ENCODE peak calls at places on chromosomes 1 and 21, in nine cellular contexts. One of them, this sample, is unnamed. For H3K4me1, the result is how much of the 10 kb centered on the place peaks cover.

GRCh38 chr1:15286452-15286851 is 39.4 kb downstream of the FHAD1 start:
- DNase-seq in K562: peak
- DNase-seq in CD4-positive, alpha-beta memory T cell: no peak
- DNase-seq in fibroblast of lung: no peak
- DNase-seq in mesendoderm: no peak
- DNase-seq in ovary: no peak
- DNase-seq in CD8-positive, alpha-beta memory T cell: no peak
- DNase-seq in psoas muscle: no peak
- DNase-seq in A549: no peak
- DNase-seq in this sample: no peak

GRCh38 chr1:59605761-59606160 is 209.0 kb upstream of the HOOK1 start:
- DNase-seq in K562: no peak
- DNase-seq in CD4-positive, alpha-beta memory T cell: no peak
- DNase-seq in fibroblast of lung: peak
- DNase-seq in mesendoderm: no peak
- DNase-seq in ovary: no peak
- DNase-seq in CD8-positive, alpha-beta memory T cell: no peak
- DNase-seq in psoas muscle: no peak
- DNase-seq in A549: no peak
- DNase-seq in this sample: no peak

GRCh38 chr21:28834335-28835238 is 158.1 kb downstream of the LTN1 start:
- DNase-seq in K562: no peak
- DNase-seq in CD4-positive, alpha-beta memory T cell: no peak
- DNase-seq in fibroblast of lung: no peak
- DNase-seq in mesendoderm: peak
- DNase-seq in ovary: no peak
- DNase-seq in CD8-positive, alpha-beta memory T cell: no peak
- DNase-seq in psoas muscle: no peak
- DNase-seq in A549: no peak
- DNase-seq in this sample: no peak

GRCh38 chr1:25989440-25989839 is 8.4 kb downstream of the PAFAH2 start:
- DNase-seq in K562: no peak
- DNase-seq in CD4-positive, alpha-beta memory T cell: no peak
- DNase-seq in fibroblast of lung: no peak
- DNase-seq in mesendoderm: no peak
- DNase-seq in ovary: no peak
- DNase-seq in CD8-positive, alpha-beta memory T cell: no peak
- DNase-seq in psoas muscle: no peak
- DNase-seq in A549: no peak
- DNase-seq in this sample: no peak

GRCh38 chr1:2582401-2582800 is 4.2 kb upstream of the PRXL2B start:
- DNase-seq in K562: no peak
- DNase-seq in CD4-positive, alpha-beta memory T cell: no peak
- DNase-seq in fibroblast of lung: no peak
- DNase-seq in mesendoderm: no peak
- DNase-seq in ovary: no peak
- DNase-seq in CD8-positive, alpha-beta memory T cell: no peak
- DNase-seq in psoas muscle: no peak
- DNase-seq in A549: no peak
- DNase-seq in this sample: no peak

GRCh38 chr21:28746166-28746565 is 246.5 kb downstream of the LTN1 start:
- DNase-seq in K562: no peak
- DNase-seq in CD4-positive, alpha-beta memory T cell: no peak
- DNase-seq in fibroblast of lung: no peak
- DNase-seq in mesendoderm: no peak
- DNase-seq in ovary: no peak
- DNase-seq in CD8-positive, alpha-beta memory T cell: no peak
- DNase-seq in psoas muscle: no peak
- DNase-seq in A549: no peak
- DNase-seq in this sample: no peak

GRCh38 chr21:31335957-31336738 is 7.9 kb downstream of the TIAM1 start:
- DNase-seq in K562: no peak
- DNase-seq in CD4-positive, alpha-beta memory T cell: no peak
- DNase-seq in fibroblast of lung: peak
- DNase-seq in mesendoderm: no peak
- DNase-seq in ovary: no peak
- DNase-seq in CD8-positive, alpha-beta memory T cell: no peak
- DNase-seq in psoas muscle: peak
- DNase-seq in A549: no peak
- DNase-seq in this sample: no peak

GRCh38 chr1:151006331-151007052 is at the start of gene MINDY1:
- DNase-seq in K562: peak
- DNase-seq in CD4-positive, alpha-beta memory T cell: peak
- DNase-seq in fibroblast of lung: peak
- DNase-seq in mesendoderm: peak
- DNase-seq in ovary: peak
- DNase-seq in CD8-positive, alpha-beta memory T cell: no peak
- DNase-seq in psoas muscle: peak
- DNase-seq in A549: peak
- DNase-seq in this sample: peak

GRCh38 chr1:218079379-218079778 is 205.7 kb upstream of the RRP15 start:
- DNase-seq in K562: no peak
- DNase-seq in CD4-positive, alpha-beta memory T cell: no peak
- DNase-seq in fibroblast of lung: no peak
- DNase-seq in mesendoderm: no peak
- DNase-seq in ovary: no peak
- DNase-seq in CD8-positive, alpha-beta memory T cell: no peak
- DNase-seq in psoas muscle: no peak
- DNase-seq in A549: no peak
- DNase-seq in this sample: no peak

GRCh38 chr1:26364956-26365355 is 7.6 kb downstream of the ZNF683 start:
- DNase-seq in K562: no peak
- DNase-seq in CD4-positive, alpha-beta memory T cell: no peak
- DNase-seq in fibroblast of lung: no peak
- DNase-seq in mesendoderm: no peak
- DNase-seq in ovary: no peak
- DNase-seq in CD8-positive, alpha-beta memory T cell: no peak
- DNase-seq in psoas muscle: no peak
- DNase-seq in A549: no peak
- DNase-seq in this sample: no peak

GRCh38 chr1:28437260-28437923 is 67.9 kb downstream of the PHACTR4 start:
- DNase-seq in K562: no peak
- DNase-seq in CD4-positive, alpha-beta memory T cell: no peak
- DNase-seq in fibroblast of lung: peak
- DNase-seq in mesendoderm: peak
- DNase-seq in ovary: peak
- DNase-seq in CD8-positive, alpha-beta memory T cell: no peak
- DNase-seq in psoas muscle: peak
- DNase-seq in A549: peak
- DNase-seq in this sample: peak

GRCh38 chr1:165371588-165372235 is 15.2 kb upstream of the LMX1A start:
- DNase-seq in K562: no peak
- DNase-seq in CD4-positive, alpha-beta memory T cell: no peak
- DNase-seq in fibroblast of lung: peak
- DNase-seq in mesendoderm: no peak
- DNase-seq in ovary: no peak
- DNase-seq in CD8-positive, alpha-beta memory T cell: no peak
- DNase-seq in psoas muscle: no peak
- DNase-seq in A549: no peak
- DNase-seq in this sample: no peak

GRCh38 chr21:41141031-41141457 is 26.9 kb upstream of the BACE2 start:
- DNase-seq in K562: no peak
- DNase-seq in CD4-positive, alpha-beta memory T cell: no peak
- DNase-seq in fibroblast of lung: peak
- DNase-seq in mesendoderm: no peak
- DNase-seq in ovary: no peak
- DNase-seq in CD8-positive, alpha-beta memory T cell: no peak
- DNase-seq in psoas muscle: no peak
- DNase-seq in A549: no peak
- DNase-seq in this sample: no peak

GRCh38 chr21:39111928-39112327 is 71.3 kb downstream of the PSMG1 start:
- DNase-seq in K562: no peak
- DNase-seq in CD4-positive, alpha-beta memory T cell: no peak
- DNase-seq in fibroblast of lung: peak
- DNase-seq in mesendoderm: no peak
- DNase-seq in ovary: no peak
- DNase-seq in CD8-positive, alpha-beta memory T cell: no peak
- DNase-seq in psoas muscle: no peak
- DNase-seq in A549: no peak
- DNase-seq in this sample: no peak

GRCh38 chr1:21339402-21340229 is 49.4 kb upstream of the ECE1 start:
- DNase-seq in K562: no peak
- DNase-seq in CD4-positive, alpha-beta memory T cell: no peak
- DNase-seq in fibroblast of lung: no peak
- DNase-seq in mesendoderm: peak
- DNase-seq in ovary: no peak
- DNase-seq in CD8-positive, alpha-beta memory T cell: no peak
- DNase-seq in psoas muscle: no peak
- DNase-seq in A549: no peak
- DNase-seq in this sample: no peak

DNA sequence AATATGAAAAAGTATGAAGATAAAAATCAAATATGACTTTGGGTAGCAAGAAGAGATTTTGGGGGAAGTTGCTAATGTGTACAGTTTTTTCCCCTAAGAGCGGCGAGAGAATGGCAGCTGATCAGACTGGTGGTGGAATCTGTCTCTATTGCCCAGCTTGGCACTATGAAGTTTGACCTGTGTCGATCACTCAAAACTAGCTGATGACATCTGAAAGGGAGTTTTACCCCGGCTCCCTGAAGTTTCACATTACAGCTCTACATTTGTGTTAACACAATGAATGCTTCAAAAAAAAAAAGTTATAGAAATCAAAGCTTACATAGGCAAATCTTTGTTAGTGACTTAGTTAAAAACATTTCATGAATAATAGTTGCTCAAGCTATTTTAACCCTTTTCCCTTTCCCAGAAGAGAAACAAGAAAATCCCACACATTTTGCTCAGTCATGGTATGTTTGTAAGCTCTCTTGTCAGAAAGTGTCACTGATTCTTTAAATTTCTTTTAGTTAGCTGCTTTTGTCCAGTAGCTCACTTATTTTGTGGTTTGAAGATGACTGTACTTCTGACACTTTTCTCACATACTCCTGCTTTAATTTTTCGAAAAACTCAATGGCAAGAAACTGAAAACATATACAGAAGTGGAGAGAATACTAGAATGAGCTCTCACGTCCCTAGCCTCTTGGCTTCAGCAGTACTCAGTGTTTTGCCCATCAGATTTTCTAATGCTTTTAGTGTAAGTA is 41.3 kb downstream of the DYRK1A start:
- DNase-seq in K562: no peak
- DNase-seq in CD4-positive, alpha-beta memory T cell: no peak
- DNase-seq in fibroblast of lung: peak
- DNase-seq in mesendoderm: no peak
- DNase-seq in ovary: no peak
- DNase-seq in CD8-positive, alpha-beta memory T cell: no peak
- DNase-seq in psoas muscle: no peak
- DNase-seq in A549: no peak
- DNase-seq in this sample: no peak
- H3K4me1 ChIP-seq in K562: under half
- H3K4me1 ChIP-seq in CD4-positive, alpha-beta memory T cell: half or more
- H3K4me1 ChIP-seq in fibroblast of lung: under half
- H3K4me1 ChIP-seq in mesendoderm: under half
- H3K4me1 ChIP-seq in ovary: under half
- H3K4me1 ChIP-seq in CD8-positive, alpha-beta memory T cell: half or more
- H3K4me1 ChIP-seq in psoas muscle: half or more
- H3K4me1 ChIP-seq in A549: under half
- H3K4me1 ChIP-seq in this sample: under half

GRCh38 chr21:17793271-17793670 is 25.9 kb downstream of the C21orf91 start:
- DNase-seq in K562: no peak
- DNase-seq in CD4-positive, alpha-beta memory T cell: no peak
- DNase-seq in fibroblast of lung: no peak
- DNase-seq in mesendoderm: no peak
- DNase-seq in ovary: no peak
- DNase-seq in CD8-positive, alpha-beta memory T cell: no peak
- DNase-seq in psoas muscle: no peak
- DNase-seq in A549: no peak
- DNase-seq in this sample: no peak

GRCh38 chr21:17794631-17795030 is 24.5 kb downstream of the C21orf91 start:
- DNase-seq in K562: no peak
- DNase-seq in CD4-positive, alpha-beta memory T cell: no peak
- DNase-seq in fibroblast of lung: no peak
- DNase-seq in mesendoderm: no peak
- DNase-seq in ovary: no peak
- DNase-seq in CD8-positive, alpha-beta memory T cell: no peak
- DNase-seq in psoas muscle: no peak
- DNase-seq in A549: no peak
- DNase-seq in this sample: no peak

GRCh38 chr21:17795084-17796036 is 23.8 kb downstream of the C21orf91 start:
- DNase-seq in K562: no peak
- DNase-seq in CD4-positive, alpha-beta memory T cell: no peak
- DNase-seq in fibroblast of lung: no peak
- DNase-seq in mesendoderm: no peak
- DNase-seq in ovary: no peak
- DNase-seq in CD8-positive, alpha-beta memory T cell: no peak
- DNase-seq in psoas muscle: no peak
- DNase-seq in A549: no peak
- DNase-seq in this sample: no peak

GRCh38 chr21:17796037-17796403 is 23.1 kb downstream of the C21orf91 start:
- DNase-seq in K562: no peak
- DNase-seq in CD4-positive, alpha-beta memory T cell: no peak
- DNase-seq in fibroblast of lung: no peak
- DNase-seq in mesendoderm: no peak
- DNase-seq in ovary: no peak
- DNase-seq in CD8-positive, alpha-beta memory T cell: no peak
- DNase-seq in psoas muscle: no peak
- DNase-seq in A549: no peak
- DNase-seq in this sample: no peak

DNA sequence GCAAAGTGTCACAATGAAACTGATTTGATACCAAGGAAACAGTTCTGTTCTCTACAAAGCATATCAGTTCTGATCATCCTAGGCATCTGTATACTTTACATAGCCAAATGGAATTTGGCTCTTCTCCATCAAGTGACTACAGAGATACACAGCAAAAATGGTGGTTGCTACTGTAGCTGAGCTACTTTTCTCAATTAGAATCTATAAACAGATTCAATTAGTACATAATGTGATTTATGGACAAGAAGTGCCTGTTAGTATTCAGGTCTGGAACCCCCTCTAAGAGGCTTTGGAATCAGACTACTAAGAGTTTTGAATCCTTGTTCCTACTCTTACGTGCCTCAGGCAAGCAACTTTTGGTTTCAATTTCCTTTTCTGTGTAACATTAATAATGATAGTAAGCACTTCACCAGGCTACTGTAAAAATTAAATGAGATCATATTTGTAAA is 25.5 kb downstream of the C21orf91 start:
- DNase-seq in K562: no peak
- DNase-seq in CD4-positive, alpha-beta memory T cell: peak
- DNase-seq in fibroblast of lung: peak
- DNase-seq in mesendoderm: no peak
- DNase-seq in ovary: no peak
- DNase-seq in CD8-positive, alpha-beta memory T cell: no peak
- DNase-seq in psoas muscle: no peak
- DNase-seq in A549: no peak
- DNase-seq in this sample: no peak
- H3K4me1 ChIP-seq in K562: under half
- H3K4me1 ChIP-seq in CD4-positive, alpha-beta memory T cell: half or more
- H3K4me1 ChIP-seq in fibroblast of lung: under half
- H3K4me1 ChIP-seq in mesendoderm: under half
- H3K4me1 ChIP-seq in ovary: under half
- H3K4me1 ChIP-seq in CD8-positive, alpha-beta memory T cell: half or more
- H3K4me1 ChIP-seq in psoas muscle: under half
- H3K4me1 ChIP-seq in A549: under half
- H3K4me1 ChIP-seq in this sample: under half

GRCh38 chr1:109819365-109819764 is 55.6 kb upstream of the EPS8L3 start:
- DNase-seq in K562: no peak
- DNase-seq in CD4-positive, alpha-beta memory T cell: no peak
- DNase-seq in fibroblast of lung: no peak
- DNase-seq in mesendoderm: no peak
- DNase-seq in ovary: no peak
- DNase-seq in CD8-positive, alpha-beta memory T cell: no peak
- DNase-seq in psoas muscle: no peak
- DNase-seq in A549: no peak
- DNase-seq in this sample: no peak
- H3K4me1 ChIP-seq in K562: half or more
- H3K4me1 ChIP-seq in CD4-positive, alpha-beta memory T cell: under half
- H3K4me1 ChIP-seq in fibroblast of lung: under half
- H3K4me1 ChIP-seq in mesendoderm: under half
- H3K4me1 ChIP-seq in ovary: under half
- H3K4me1 ChIP-seq in CD8-positive, alpha-beta memory T cell: under half
- H3K4me1 ChIP-seq in psoas muscle: under half
- H3K4me1 ChIP-seq in A549: under half
- H3K4me1 ChIP-seq in this sample: under half

GRCh38 chr1:205701405-205701804 is 21.1 kb upstream of the SLC45A3 start:
- DNase-seq in K562: no peak
- DNase-seq in CD4-positive, alpha-beta memory T cell: no peak
- DNase-seq in fibroblast of lung: no peak
- DNase-seq in mesendoderm: no peak
- DNase-seq in ovary: no peak
- DNase-seq in CD8-positive, alpha-beta memory T cell: no peak
- DNase-seq in psoas muscle: no peak
- DNase-seq in A549: no peak
- DNase-seq in this sample: no peak
- H3K4me1 ChIP-seq in K562: under half
- H3K4me1 ChIP-seq in CD4-positive, alpha-beta memory T cell: under half
- H3K4me1 ChIP-seq in fibroblast of lung: under half
- H3K4me1 ChIP-seq in mesendoderm: under half
- H3K4me1 ChIP-seq in ovary: under half
- H3K4me1 ChIP-seq in CD8-positive, alpha-beta memory T cell: under half
- H3K4me1 ChIP-seq in psoas muscle: under half
- H3K4me1 ChIP-seq in A549: under half
- H3K4me1 ChIP-seq in this sample: under half